ENCODE peak calls at places on chromosomes 13 and 19, in nine cellular contexts. Q, I, N, U, R, P, K, V and J are unnamed samples.

GRCh38 chr19:29010276-29010675 is 202.7 kb downstream of the UQCRFS1 start:
- DNase-seq in Q (no peak), I (no peak), N (no peak), U (no peak), R (no peak), P (no peak), K (no peak), V (no peak), J (no peak)

GRCh38 chr19:32945260-32945659 is 26.5 kb downstream of the CEP89 start:
- DNase-seq in Q (no peak), I (no peak), N (no peak), U (no peak), R (no peak), P (no peak), K (no peak), V (no peak), J (no peak)

GRCh38 chr19:43809762-43810696 is 7.8 kb upstream of the LYPD5 start:
- DNase-seq in Q (peak), I (peak), N (peak), U (no peak), R (peak), P (peak), K (no peak), V (peak), J (no peak)

GRCh38 chr13:30832845-30833332 is 73.2 kb upstream of the MEDAG start:
- DNase-seq in Q (peak), I (peak), N (no peak), U (no peak), R (no peak), P (no peak), K (peak), V (peak), J (peak)

GRCh38 chr13:108595416-108596257 is 33.8 kb upstream of the MYO16 start:
- DNase-seq in Q (no peak), I (no peak), N (no peak), U (no peak), R (no peak), P (no peak), K (no peak), V (peak), J (no peak)

GRCh38 chr13:108120332-108120731 is 95.0 kb downstream of the LIG4 start:
- DNase-seq in Q (no peak), I (no peak), N (no peak), U (no peak), R (no peak), P (no peak), K (no peak), V (peak), J (no peak)

GRCh38 chr19:52602931-52603330 is 32.8 kb downstream of the ZNF701 start:
- DNase-seq in Q (no peak), I (no peak), N (no peak), U (no peak), R (no peak), P (no peak), K (no peak), V (no peak), J (no peak)

GRCh38 chr13:35718084-35718483 is 241.6 kb upstream of the MAB21L1 start:
- DNase-seq in Q (no peak), I (no peak), N (no peak), U (no peak), R (no peak), P (no peak), K (no peak), V (no peak), J (no peak)

GRCh38 chr19:58395220-58395978 is at the start of gene RNF225:
- DNase-seq in Q (no peak), I (peak), N (no peak), U (no peak), R (no peak), P (no peak), K (peak), V (peak), J (peak)

GRCh38 chr19:41341669-41342490 is 11.8 kb downstream of the TGFB1 start:
- DNase-seq in Q (no peak), I (no peak), N (no peak), U (no peak), R (no peak), P (no peak), K (peak), V (no peak), J (no peak)

GRCh38 chr19:29662604-29663404 is 2.5 kb upstream of the PLEKHF1 start:
- DNase-seq in Q (peak), I (peak), N (peak), U (no peak), R (peak), P (peak), K (peak), V (no peak), J (peak)

GRCh38 chr19:34499155-34499834 is 17.7 kb downstream of the WTIP start:
- DNase-seq in Q (no peak), I (no peak), N (no peak), U (no peak), R (no peak), P (no peak), K (no peak), V (no peak), J (no peak)

GRCh38 chr13:94914829-94915228 is 202.5 kb upstream of the SOX21 start:
- DNase-seq in Q (no peak), I (no peak), N (peak), U (no peak), R (no peak), P (no peak), K (no peak), V (no peak), J (no peak)

GRCh38 chr19:13104848-13105646 is 2.4 kb upstream of the LYL1 start:
- DNase-seq in Q (no peak), I (no peak), N (no peak), U (no peak), R (no peak), P (no peak), K (no peak), V (peak), J (no peak)

DNA sequence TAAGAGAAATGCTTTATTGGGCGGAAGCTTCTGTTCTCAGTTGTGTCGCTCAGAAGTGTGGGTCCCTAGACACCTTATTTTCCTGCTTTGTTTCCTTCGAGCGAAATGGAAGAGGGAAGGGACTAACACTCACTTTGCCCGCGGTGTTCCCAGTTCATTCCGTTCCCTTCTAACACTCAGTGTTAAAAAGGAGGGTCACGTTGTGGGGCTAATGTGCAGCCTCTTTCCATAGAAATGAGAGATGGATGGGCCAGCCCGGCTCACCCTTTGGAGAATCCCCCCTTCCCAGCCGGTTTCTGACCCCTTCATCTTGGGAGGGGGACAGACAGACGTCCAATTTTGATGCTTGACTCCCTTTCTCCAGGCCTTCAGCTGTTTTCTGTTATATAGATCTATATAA is 2.3 kb downstream of the ATP11A start:
- DNase-seq in Q (no peak), I (no peak), N (no peak), U (no peak), R (no peak), P (no peak), K (no peak), V (no peak), J (no peak)
- H3K4me3 ChIP-seq in Q (no peak), I (no peak), N (no peak), U (peak), R (peak), P (no peak), K (no peak), V (peak), J (peak)

GRCh38 chr13:93621966-93622365 is 395.4 kb downstream of the GPC6 start:
- DNase-seq in Q (no peak), I (no peak), N (no peak), U (no peak), R (no peak), P (no peak), K (no peak), V (no peak), J (no peak)
- H3K4me3 ChIP-seq in Q (no peak), I (no peak), N (no peak), U (no peak), R (no peak), P (no peak), K (no peak), V (no peak), J (no peak)

GRCh38 chr19:17389957-17390664 is 3.9 kb downstream of the CCDC194 start:
- DNase-seq in Q (no peak), I (no peak), N (no peak), U (no peak), R (no peak), P (no peak), K (no peak), V (no peak), J (no peak)

GRCh38 chr19:17390665-17391370 is 3.2 kb downstream of the CCDC194 start:
- DNase-seq in Q (peak), I (peak), N (peak), U (no peak), R (peak), P (peak), K (peak), V (peak), J (peak)

GRCh38 chr19:17393914-17394313 is at the start of gene CCDC194:
- DNase-seq in Q (no peak), I (no peak), N (no peak), U (no peak), R (no peak), P (no peak), K (no peak), V (peak), J (no peak)

GRCh38 chr19:17389288-17389687 is 4.7 kb downstream of the CCDC194 start:
- DNase-seq in Q (no peak), I (no peak), N (no peak), U (no peak), R (no peak), P (no peak), K (no peak), V (no peak), J (no peak)

DNA sequence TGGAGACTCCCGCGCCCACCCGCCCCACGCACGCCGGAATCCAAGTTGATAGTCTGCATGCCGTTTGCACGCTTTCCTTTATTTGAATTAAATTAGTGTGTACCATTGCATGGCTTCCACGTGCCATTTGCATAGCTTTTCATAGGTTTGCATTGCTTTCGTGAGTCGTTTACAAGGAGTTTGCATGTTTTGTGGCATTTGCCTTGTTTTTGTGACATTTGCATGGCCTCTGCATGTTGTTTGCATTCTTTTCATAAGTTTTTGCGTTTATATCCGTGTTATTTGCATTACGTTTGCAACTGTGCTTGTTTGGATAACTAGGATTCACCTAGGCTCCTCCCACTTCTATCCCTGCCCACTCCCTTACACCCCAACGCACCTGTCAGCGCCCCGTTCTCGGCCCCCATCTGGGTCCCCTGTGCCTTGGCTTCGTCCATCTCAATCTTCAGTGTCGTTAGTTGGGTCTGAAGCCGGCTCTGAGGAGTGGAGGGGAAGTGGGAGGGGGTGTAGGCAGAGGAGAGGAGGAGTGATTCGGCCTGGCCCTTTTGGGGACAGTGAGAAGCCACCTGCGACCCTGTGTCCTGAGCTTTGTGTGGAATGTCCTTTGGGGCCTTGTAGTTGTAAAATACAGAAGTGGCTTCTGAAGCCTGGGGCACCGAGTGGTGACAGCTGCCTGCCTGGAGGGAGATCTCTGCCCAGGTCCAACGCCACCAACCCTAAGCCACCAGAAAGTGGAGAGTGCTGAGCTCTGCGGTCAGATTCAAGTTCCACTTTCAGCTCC is 2.4 kb downstream of the CCDC194 start:
- DNase-seq in Q (no peak), I (no peak), N (no peak), U (no peak), R (no peak), P (no peak), K (no peak), V (peak), J (no peak)
- H3K4me3 ChIP-seq in Q (peak), I (peak), N (peak), U (peak), R (peak), P (peak), K (no peak), V (peak), J (peak)

DNA sequence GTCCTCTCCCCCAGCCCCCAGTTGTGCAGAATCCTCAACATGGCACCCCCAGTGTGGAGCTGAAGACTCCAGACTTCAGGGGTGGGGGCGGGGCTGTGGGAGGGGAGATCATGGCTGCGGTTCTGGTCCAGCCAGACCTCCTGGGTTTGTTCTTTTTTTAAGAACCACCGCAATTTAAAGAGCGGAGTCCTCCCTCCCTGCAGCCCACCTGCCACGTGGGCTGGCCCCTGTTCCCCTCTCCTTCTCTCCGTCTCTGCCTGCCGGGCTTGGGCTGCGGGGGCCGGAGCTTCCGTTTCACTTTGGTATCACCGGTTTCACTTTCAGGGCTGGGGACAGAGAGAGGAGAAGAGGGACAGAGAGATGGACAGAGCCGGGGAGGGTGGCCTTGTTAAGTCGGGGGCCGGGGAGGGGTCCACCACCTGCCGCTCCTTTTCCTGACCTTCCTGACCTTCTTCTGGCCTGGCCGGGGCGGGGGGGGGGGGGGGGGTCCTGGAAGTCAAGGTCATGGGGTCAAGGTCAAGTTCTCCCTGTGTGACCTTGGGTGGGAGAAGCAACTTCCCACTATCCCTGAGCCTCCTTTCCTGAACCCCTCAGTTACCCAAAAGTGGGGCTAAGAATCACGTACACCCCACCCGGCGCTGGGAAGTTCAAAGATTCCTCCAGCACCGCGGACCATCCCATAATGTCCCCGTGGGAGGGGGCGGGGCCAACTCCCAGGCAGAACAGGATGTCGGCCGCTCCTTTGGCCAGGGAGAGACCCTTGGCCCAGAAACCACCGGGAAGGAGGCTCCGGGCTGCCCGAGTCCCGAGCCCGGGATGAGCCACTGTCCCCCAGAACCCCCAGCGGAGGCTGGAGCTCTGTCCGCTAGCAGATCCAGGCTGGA is 11.3 kb upstream of the ZBTB7A start:
- DNase-seq in Q (peak), I (no peak), N (no peak), U (no peak), R (no peak), P (no peak), K (peak), V (peak), J (no peak)
- H3K4me3 ChIP-seq in Q (peak), I (peak), N (peak), U (peak), R (peak), P (peak), K (peak), V (peak), J (no peak)

DNA sequence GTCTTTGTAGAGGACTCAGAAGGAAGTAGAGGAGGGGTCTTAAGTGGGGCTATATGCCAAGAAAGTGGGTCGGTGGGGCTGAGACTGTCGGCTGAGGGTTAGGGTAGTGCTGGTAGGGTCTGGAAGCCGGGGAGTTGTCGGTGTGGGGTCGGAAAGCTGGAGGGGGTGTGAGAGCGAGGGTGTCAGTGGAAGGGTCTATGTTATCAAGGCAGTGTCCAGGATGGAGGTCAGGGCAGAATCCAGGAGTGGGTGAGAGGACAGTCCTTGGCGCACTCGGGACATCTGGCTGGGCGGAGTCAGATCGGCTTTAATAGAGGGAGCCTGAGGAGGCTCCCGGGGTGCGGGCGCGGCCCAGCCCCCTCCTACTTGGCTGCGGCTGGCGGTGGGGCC is 1.7 kb downstream of the HSPB6 start:
- DNase-seq in Q (no peak), I (no peak), N (no peak), U (no peak), R (no peak), P (no peak), K (no peak), V (no peak), J (no peak)
- H3K4me3 ChIP-seq in Q (peak), I (peak), N (peak), U (peak), R (peak), P (peak), K (no peak), V (no peak), J (no peak)

GRCh38 chr19:48795855-48796142 is 15.0 kb downstream of the BCAT2 start:
- DNase-seq in Q (no peak), I (no peak), N (no peak), U (no peak), R (no peak), P (no peak), K (no peak), V (no peak), J (no peak)

GRCh38 chr19:48795055-48795854 is 15.6 kb downstream of the BCAT2 start:
- DNase-seq in Q (peak), I (peak), N (peak), U (peak), R (peak), P (peak), K (peak), V (peak), J (peak)

GRCh38 chr19:48794291-48794690 is 16.5 kb downstream of the BCAT2 start:
- DNase-seq in Q (no peak), I (no peak), N (no peak), U (no peak), R (no peak), P (no peak), K (no peak), V (no peak), J (no peak)

GRCh38 chr19:48797103-48797502 is 13.7 kb downstream of the BCAT2 start:
- DNase-seq in Q (no peak), I (no peak), N (no peak), U (no peak), R (no peak), P (no peak), K (no peak), V (no peak), J (no peak)

DNA sequence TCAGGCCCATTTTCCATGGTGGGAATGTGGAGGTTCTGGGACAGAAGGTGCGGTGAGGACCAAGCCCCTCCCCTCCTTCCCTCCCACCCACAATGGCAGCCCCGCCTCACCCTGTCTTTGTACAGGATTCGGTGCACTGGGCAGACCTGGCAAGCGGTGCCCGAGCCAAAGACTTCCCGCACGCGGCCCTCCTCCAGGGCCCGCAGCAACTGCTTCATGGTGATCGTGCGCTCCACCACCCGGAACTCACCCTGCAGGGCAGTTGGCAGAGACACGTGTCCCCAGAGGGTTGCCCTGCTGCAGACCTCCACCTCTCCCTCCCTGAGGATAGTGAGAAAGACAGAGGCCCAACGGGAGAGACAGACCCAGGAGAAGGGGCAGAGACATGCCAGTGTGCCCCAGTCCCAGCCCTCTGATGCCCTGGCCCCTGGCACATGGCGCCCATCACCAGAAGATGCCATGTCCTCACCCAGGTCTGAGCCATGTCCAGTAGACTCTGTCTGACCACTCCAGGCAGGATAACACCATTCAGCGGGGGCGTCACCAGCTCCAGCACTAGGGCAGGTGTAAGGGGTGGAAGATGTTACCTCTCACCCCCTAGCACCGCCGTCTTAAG is 14.3 kb downstream of the BCAT2 start:
- DNase-seq in Q (no peak), I (no peak), N (no peak), U (no peak), R (no peak), P (no peak), K (no peak), V (no peak), J (no peak)
- H3K4me3 ChIP-seq in Q (no peak), I (no peak), N (no peak), U (no peak), R (no peak), P (no peak), K (no peak), V (no peak), J (no peak)

GRCh38 chr19:55058781-55059610 is 4.0 kb downstream of the RDH13 start:
- DNase-seq in Q (no peak), I (no peak), N (no peak), U (no peak), R (no peak), P (no peak), K (no peak), V (peak), J (no peak)

GRCh38 chr19:55067869-55068268 is 4.9 kb upstream of the RDH13 start:
- DNase-seq in Q (no peak), I (no peak), N (no peak), U (no peak), R (no peak), P (no peak), K (no peak), V (no peak), J (no peak)

GRCh38 chr19:55062735-55063491 is at the start of gene RDH13:
- DNase-seq in Q (peak), I (peak), N (peak), U (peak), R (peak), P (peak), K (peak), V (peak), J (peak)

GRCh38 chr19:55066107-55066709 is 3.3 kb upstream of the RDH13 start:
- DNase-seq in Q (no peak), I (no peak), N (no peak), U (no peak), R (no peak), P (no peak), K (no peak), V (no peak), J (no peak)

DNA sequence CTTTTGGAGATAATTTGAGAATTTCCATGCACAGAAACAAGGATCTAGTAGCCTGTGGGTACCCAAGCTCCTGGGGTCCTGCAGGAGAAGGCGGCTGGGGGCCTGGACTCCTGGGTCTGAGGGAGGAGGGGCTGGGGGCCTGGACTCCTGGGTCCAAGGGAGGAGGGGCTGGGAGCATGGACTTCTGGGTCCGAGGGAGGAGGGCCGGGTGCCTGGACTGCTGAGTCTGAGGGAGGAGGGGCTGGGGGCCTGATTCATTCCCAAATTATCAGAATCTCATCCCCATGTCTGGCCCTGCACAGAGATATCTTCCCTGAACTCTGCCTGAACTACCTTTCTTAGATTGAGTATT is 520 bp upstream of the RDH13 start:
- DNase-seq in Q (no peak), I (no peak), N (no peak), U (no peak), R (no peak), P (no peak), K (no peak), V (no peak), J (no peak)
- H3K4me3 ChIP-seq in Q (no peak), I (peak), N (peak), U (peak), R (peak), P (no peak), K (no peak), V (peak), J (peak)

GRCh38 chr19:21020298-21021227 is at the start of gene ZNF430:
- DNase-seq in Q (peak), I (peak), N (peak), U (peak), R (peak), P (peak), K (peak), V (peak), J (peak)
- H3K4me3 ChIP-seq in Q (peak), I (peak), N (peak), U (peak), R (peak), P (peak), K (peak), V (peak), J (peak)